ENCODE peak calls at places on chromosomes 2 and 18, in seven cellular contexts. K is HT1080; B is effector CD4-positive, alpha-beta T cell; Z is body of pancreas; U is AG04449; R is amniotic stem cell; X is activated CD4-positive, CD25-positive, alpha-beta regulatory T cell. F is an unnamed sample.

GRCh38 chr2:24304098-24304497 is 56.2 kb downstream of the ITSN2 start:
- DNase-seq in K (no peak), B (no peak), Z (peak), U (peak), R (no peak), X (no peak), F (peak)

GRCh38 chr2:199471443-199472057 is 13.8 kb upstream of the SATB2 start:
- DNase-seq in K (peak), B (no peak), Z (peak), U (no peak), R (peak), X (no peak), F (no peak)

GRCh38 chr2:203683932-203684556 is 22.4 kb upstream of the CD28 start:
- DNase-seq in K (peak), B (no peak), Z (no peak), U (peak), R (peak), X (no peak), F (no peak)

GRCh38 chr18:38654966-38655365 is 1089.4 kb upstream of the CELF4 start:
- DNase-seq in K (no peak), B (no peak), Z (no peak), U (no peak), R (no peak), X (no peak), F (no peak)

GRCh38 chr2:218311908-218312756 is 19.8 kb upstream of the TMBIM1 start:
- DNase-seq in K (no peak), B (no peak), Z (no peak), U (no peak), R (no peak), X (no peak), F (no peak)

GRCh38 chr2:68653538-68653982 is 10.2 kb downstream of the PROKR1 start:
- DNase-seq in K (peak), B (no peak), Z (no peak), U (no peak), R (no peak), X (no peak), F (peak)

GRCh38 chr2:99810241-99810640 is 320.4 kb upstream of the REV1 start:
- DNase-seq in K (no peak), B (no peak), Z (no peak), U (no peak), R (no peak), X (no peak), F (no peak)

GRCh38 chr18:9870431-9871023 is 15.2 kb upstream of the TXNDC2 start:
- DNase-seq in K (no peak), B (no peak), Z (no peak), U (no peak), R (no peak), X (no peak), F (no peak)

GRCh38 chr2:104825124-104825865 is 28.6 kb upstream of the POU3F3 start:
- DNase-seq in K (no peak), B (no peak), Z (no peak), U (no peak), R (no peak), X (no peak), F (no peak)

GRCh38 chr2:23590227-23590869 is 205.4 kb downstream of the KLHL29 start:
- DNase-seq in K (no peak), B (no peak), Z (no peak), U (no peak), R (no peak), X (no peak), F (no peak)

GRCh38 chr2:114038710-114039109 is 148.8 kb downstream of the ACTR3 start:
- DNase-seq in K (no peak), B (no peak), Z (no peak), U (no peak), R (no peak), X (no peak), F (no peak)

GRCh38 chr2:156473445-156473844 is 37.3 kb downstream of the GPD2 start:
- DNase-seq in K (no peak), B (no peak), Z (no peak), U (no peak), R (no peak), X (no peak), F (no peak)

GRCh38 chr18:26648509-26649192 is 100.3 kb upstream of the KCTD1 start:
- DNase-seq in K (no peak), B (no peak), Z (no peak), U (no peak), R (no peak), X (no peak), F (no peak)

GRCh38 chr2:240291337-240291751 is 144.1 kb upstream of the GPC1 start:
- DNase-seq in K (no peak), B (no peak), Z (no peak), U (no peak), R (no peak), X (no peak), F (no peak)

GRCh38 chr2:12577567-12577966 is 139.2 kb upstream of the TRIB2 start:
- DNase-seq in K (no peak), B (no peak), Z (no peak), U (no peak), R (no peak), X (no peak), F (no peak)

GRCh38 chr18:9918016-9918680 is 4.3 kb downstream of the VAPA start:
- DNase-seq in K (peak), B (no peak), Z (no peak), U (no peak), R (no peak), X (no peak), F (no peak)

GRCh38 chr2:52222128-52222527 is 1190.2 kb upstream of the NRXN1 start:
- DNase-seq in K (peak), B (no peak), Z (no peak), U (peak), R (no peak), X (no peak), F (no peak)